ENCODE peak calls at places on chromosomes 12 and 14, in five cellular contexts. O is upper lobe of left lung, P is GM12878, R is A549, M is H54. W is an unnamed sample.

GRCh38 chr14:22657861-22658260 is 13.7 kb upstream of the OR6J1 start:
- DNase-seq in O (no peak), P (no peak), R (no peak), M (no peak), W (no peak)

GRCh38 chr12:124919646-124920352 is 5.3 kb upstream of the UBC start:
- DNase-seq in R (no peak), M (no peak), P (peak; percentile 76), O (no peak), W (no peak)

GRCh38 chr12:54608156-54608555 is 19.7 kb upstream of the PPP1R1A start:
- DNase-seq in R (no peak), P (no peak), M (no peak), O (no peak), W (no peak)

GRCh38 chr12:1606021-1606622 is 11.7 kb upstream of the FBXL14 start:
- DNase-seq in M (peak; percentile 61), O (peak; percentile 95), P (peak; percentile 74), R (peak; percentile 80), W (peak; percentile 89)

GRCh38 chr14:97977711-97978261 is 1180.6 kb downstream of the VRK1 start:
- DNase-seq in O (peak; percentile 79), R (no peak), M (no peak), P (no peak), W (peak; percentile 13)

GRCh38 chr12:130132831-130133635 is 29.2 kb upstream of the FZD10 start:
- DNase-seq in R (no peak), M (no peak), O (no peak), P (no peak), W (no peak)

GRCh38 chr12:98492580-98493140 is 22.7 kb upstream of the TMPO start:
- DNase-seq in M (no peak), R (no peak), O (no peak), P (no peak), W (no peak)

GRCh38 chr12:80190001-80190400 is 90.7 kb downstream of the OTOGL start:
- DNase-seq in M (no peak), O (no peak), P (no peak), R (no peak), W (no peak)

GRCh38 chr12:62438098-62438692 is 28.4 kb upstream of the MON2 start:
- DNase-seq in M (peak; percentile 24), P (peak; percentile 11), R (peak; percentile 41), O (peak; percentile 32), W (peak; percentile 76)

GRCh38 chr12:33223956-33224355 is 215.7 kb downstream of the SYT10 start:
- DNase-seq in P (no peak), M (no peak), O (no peak), R (no peak), W (no peak)

GRCh38 chr12:110585231-110585799 is 2.2 kb upstream of the PPTC7 start:
- DNase-seq in R (no peak), M (no peak), O (peak; percentile 72), P (no peak), W (no peak)

GRCh38 chr14:38290601-38291190 is 34.8 kb upstream of the CLEC14A start:
- DNase-seq in R (no peak), M (peak; percentile 5), P (no peak), O (no peak), W (no peak)

GRCh38 chr12:31876568-31877424 is 82.4 kb upstream of the RESF1 start:
- DNase-seq in M (no peak), O (peak; percentile 68), P (no peak), R (no peak), W (no peak)

GRCh38 chr12:6946033-6946919 is 2.5 kb downstream of the C12orf57 start:
- DNase-seq in P (peak; percentile 80), M (no peak), O (peak; percentile 97), R (peak; percentile 93), W (no peak)

GRCh38 chr14:53002576-53002975 is 51.7 kb upstream of the FERMT2 start:
- DNase-seq in O (no peak), M (no peak), R (no peak), P (no peak), W (no peak)

GRCh38 chr12:78035913-78036658 is 205.4 kb downstream of the NAV3 start:
- DNase-seq in O (no peak), M (no peak), R (no peak), P (no peak), W (no peak)

GRCh38 chr12:20366776-20367409 is 1.4 kb upstream of the PDE3A start:
- DNase-seq in R (no peak), O (no peak), P (no peak), M (no peak), W (no peak)

GRCh38 chr12:6852651-6853354 is 853 bp downstream of the USP5 start:
- DNase-seq in M (peak; percentile 58), R (peak; percentile 48), O (no peak), P (no peak), W (no peak)

GRCh38 chr12:94761559-94761958 is 111.2 kb upstream of the TMCC3 start:
- DNase-seq in M (peak; percentile 34), P (no peak), O (no peak), R (peak; percentile 64), W (no peak)

GRCh38 chr12:94150483-94151225 is 2.3 kb downstream of the PLXNC1 start:
- DNase-seq in M (no peak), O (peak; percentile 32), P (no peak), R (no peak), W (no peak)

GRCh38 chr12:114685320-114685781 is 1.4 kb upstream of the TBX3 start:
- DNase-seq in M (no peak), P (no peak), R (no peak), O (no peak), W (no peak)

GRCh38 chr14:103483600-103483999 is 39.0 kb downstream of the CKB start:
- DNase-seq in R (no peak), P (no peak), M (peak; percentile 27), O (no peak), W (no peak)

GRCh38 chr12:50167026-50167742 is at the start of gene CERS5:
- DNase-seq in R (peak; percentile 94), M (peak; percentile 95), P (peak; percentile 85), O (peak; percentile 99), W (peak; percentile 97)

GRCh38 chr12:4383304-4383865 is 3.9 kb upstream of the FGF23 start:
- DNase-seq in P (no peak), M (no peak), R (no peak), O (no peak), W (no peak)

GRCh38 chr12:66048218-66048842 is 82.2 kb downstream of the LLPH start:
- DNase-seq in M (no peak), R (no peak), O (no peak), P (no peak), W (no peak)

GRCh38 chr12:131865196-131865875 is 29.1 kb upstream of the ULK1 start:
- DNase-seq in P (no peak), R (peak; percentile 96), M (peak; percentile 92), O (no peak), W (no peak)

GRCh38 chr14:69780092-69780491 is 13.2 kb downstream of the SRSF5 start:
- DNase-seq in O (no peak), P (no peak), R (no peak), M (no peak), W (no peak)
- TF ChIP-seq POLR2A in O (no peak), P (no peak), R (no peak), M (no peak), W (no peak)

GRCh38 chr12:89352492-89353187 is at the start of gene DUSP6:
- DNase-seq in M (peak; percentile 89), P (no peak), R (peak; percentile 98), O (peak; percentile 97), W (peak; percentile 92)
- TF ChIP-seq POLR2A in M (peak; percentile 45), P (no peak), R (peak; percentile 37), O (peak; percentile 89), W (peak; percentile 13)

DNA sequence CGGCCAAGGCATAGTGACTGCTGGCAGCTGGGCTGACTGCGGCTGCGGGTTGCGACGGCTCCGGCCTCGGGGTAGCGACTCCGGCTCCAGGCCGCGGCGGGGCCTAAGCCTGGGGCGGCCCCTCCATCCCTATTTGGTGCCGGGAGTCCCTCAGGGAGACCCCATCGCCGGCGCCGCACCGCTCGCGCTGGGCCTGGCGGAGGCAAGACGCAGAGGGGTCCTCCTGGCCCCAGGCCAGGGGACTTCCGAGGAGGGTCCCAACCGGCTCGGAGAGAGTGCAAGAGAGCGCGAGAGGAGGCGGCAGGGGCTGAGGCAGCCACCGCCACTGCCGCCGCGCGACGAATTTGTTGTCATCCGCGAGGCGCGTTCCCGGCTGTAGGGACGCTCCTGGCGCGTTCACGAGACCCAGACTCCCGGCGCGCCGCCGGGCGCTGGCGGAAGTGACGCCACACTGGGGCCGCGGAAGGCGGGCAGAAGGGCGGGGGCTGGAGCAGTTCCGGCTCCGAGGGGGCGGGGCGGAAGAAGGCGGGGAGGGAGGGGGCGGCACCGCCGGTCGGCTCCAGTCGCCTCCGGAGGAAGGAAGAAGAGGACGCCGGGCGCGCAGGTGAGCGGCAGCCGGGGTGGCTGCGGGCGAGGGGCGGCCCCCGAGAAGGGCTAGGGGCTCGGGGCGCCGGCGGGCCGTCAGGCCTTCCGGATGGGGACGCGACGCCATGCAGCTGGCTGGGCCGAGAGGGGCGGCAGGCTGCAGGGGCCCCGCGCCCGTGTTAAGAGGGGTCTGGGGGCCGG is at the start of the genes ATG2B and GSKIP:
- DNase-seq in R (peak; percentile 75), P (peak; percentile 71), O (peak; percentile 95), M (peak; percentile 83), W (peak; percentile 88)
- TF ChIP-seq POLR2A in R (peak; percentile 72), P (peak; percentile 92), O (peak; percentile 49), M (peak; percentile 38), W (peak; percentile 79)

DNA sequence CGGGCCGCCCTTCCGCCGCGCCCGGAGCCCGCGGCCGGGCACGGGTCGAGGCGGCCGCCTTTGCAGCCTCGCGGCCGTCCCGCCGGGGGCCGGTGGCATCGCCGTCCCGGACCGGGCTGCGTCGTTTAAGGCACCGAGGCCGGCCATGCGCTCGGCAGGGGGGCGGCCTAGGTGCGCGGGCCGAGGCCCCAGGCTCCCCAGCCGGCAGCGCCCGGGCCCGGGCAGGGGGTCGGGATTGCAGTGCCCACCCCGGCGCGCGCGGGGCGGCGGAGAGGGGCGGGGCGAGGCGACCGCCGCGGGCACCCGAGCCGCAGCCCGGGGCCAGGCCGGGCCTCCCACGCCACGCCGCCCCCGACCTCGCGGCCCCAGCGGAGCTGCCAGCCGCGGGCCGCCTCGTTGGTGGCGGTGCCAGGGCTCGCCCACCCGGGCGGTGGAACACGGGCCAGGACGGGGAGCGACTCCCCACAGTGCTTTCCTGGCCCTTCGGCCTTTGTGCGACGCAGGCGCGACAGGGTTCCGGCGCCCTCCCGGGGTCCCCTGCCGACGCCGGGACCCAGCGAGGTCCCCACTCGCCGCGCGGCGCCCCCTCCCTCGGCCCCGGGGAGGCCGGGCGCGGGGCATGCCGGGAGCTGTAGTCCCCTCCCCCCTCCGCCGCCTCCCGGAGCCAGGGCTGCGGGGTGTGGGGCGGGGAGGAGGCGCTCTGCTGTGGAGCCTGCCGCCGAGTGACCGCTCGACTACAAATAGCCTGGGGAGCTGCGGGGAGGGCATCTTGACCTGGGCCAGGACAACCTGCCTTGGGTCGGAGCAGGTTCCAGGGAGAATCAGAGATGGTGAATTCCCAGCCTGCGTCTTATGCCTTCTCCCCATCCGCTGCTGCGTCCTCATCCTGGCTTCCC is 769 bp downstream of the FKBP4 start:
- DNase-seq in O (peak; percentile 81), M (peak; percentile 81), R (peak; percentile 84), P (no peak), W (peak; percentile 71)
- TF ChIP-seq POLR2A in O (peak; percentile 22), M (peak; percentile 64), R (peak; percentile 46), P (peak; percentile 69), W (peak; percentile 74)